ENCODE peak calls at places on chromosomes 12 and 14, in four cellular contexts. One of them, this sample, is unnamed. For H3K27me3 and H3K4me1, the result is how much of the 10 kb centered on the place peaks cover.

GRCh38 chr12:112916270-112916669 is 9.5 kb downstream of the OAS1 start:
- DNase-seq in left ventricle myocardium inferior: no peak
- DNase-seq in GM23338: no peak
- DNase-seq in heart left ventricle: no peak
- DNase-seq in this sample: no peak

GRCh38 chr12:130847097-130847496 is 8.0 kb upstream of the STX2 start:
- DNase-seq in left ventricle myocardium inferior: no peak
- DNase-seq in GM23338: no peak
- DNase-seq in heart left ventricle: no peak
- DNase-seq in this sample: no peak

GRCh38 chr12:64006211-64006610 is 161.7 kb downstream of the SRGAP1 start:
- DNase-seq in left ventricle myocardium inferior: no peak
- DNase-seq in GM23338: no peak
- DNase-seq in heart left ventricle: no peak
- DNase-seq in this sample: no peak

GRCh38 chr12:75779891-75780501 is 251.6 kb downstream of the PHLDA1 start:
- DNase-seq in left ventricle myocardium inferior: no peak
- DNase-seq in GM23338: no peak
- DNase-seq in heart left ventricle: no peak
- DNase-seq in this sample: no peak

GRCh38 chr14:61089126-61089750 is 108.2 kb downstream of the SLC38A6 start:
- DNase-seq in left ventricle myocardium inferior: no peak
- DNase-seq in GM23338: no peak
- DNase-seq in heart left ventricle: no peak
- DNase-seq in this sample: no peak

GRCh38 chr12:124750787-124751471 is 112.7 kb downstream of the SCARB1 start:
- DNase-seq in left ventricle myocardium inferior: no peak
- DNase-seq in GM23338: peak
- DNase-seq in heart left ventricle: no peak
- DNase-seq in this sample: no peak

GRCh38 chr12:24719293-24719721 is 229.6 kb downstream of the BCAT1 start:
- DNase-seq in left ventricle myocardium inferior: no peak
- DNase-seq in GM23338: no peak
- DNase-seq in heart left ventricle: no peak
- DNase-seq in this sample: no peak

GRCh38 chr14:53190938-53191337 is 37.8 kb upstream of the DDHD1 start:
- DNase-seq in left ventricle myocardium inferior: no peak
- DNase-seq in GM23338: no peak
- DNase-seq in heart left ventricle: no peak
- DNase-seq in this sample: no peak

GRCh38 chr12:124906606-124907261 is 7.7 kb downstream of the UBC start:
- DNase-seq in left ventricle myocardium inferior: peak
- DNase-seq in GM23338: peak
- DNase-seq in heart left ventricle: peak
- DNase-seq in this sample: peak

GRCh38 chr12:130438243-130438620 is 100.5 kb downstream of the PIWIL1 start:
- DNase-seq in left ventricle myocardium inferior: no peak
- DNase-seq in GM23338: no peak
- DNase-seq in heart left ventricle: no peak
- DNase-seq in this sample: no peak

GRCh38 chr12:107759410-107759809 is 1.5 kb downstream of the PRDM4 start:
- DNase-seq in left ventricle myocardium inferior: no peak
- DNase-seq in GM23338: no peak
- DNase-seq in heart left ventricle: no peak
- DNase-seq in this sample: peak

DNA sequence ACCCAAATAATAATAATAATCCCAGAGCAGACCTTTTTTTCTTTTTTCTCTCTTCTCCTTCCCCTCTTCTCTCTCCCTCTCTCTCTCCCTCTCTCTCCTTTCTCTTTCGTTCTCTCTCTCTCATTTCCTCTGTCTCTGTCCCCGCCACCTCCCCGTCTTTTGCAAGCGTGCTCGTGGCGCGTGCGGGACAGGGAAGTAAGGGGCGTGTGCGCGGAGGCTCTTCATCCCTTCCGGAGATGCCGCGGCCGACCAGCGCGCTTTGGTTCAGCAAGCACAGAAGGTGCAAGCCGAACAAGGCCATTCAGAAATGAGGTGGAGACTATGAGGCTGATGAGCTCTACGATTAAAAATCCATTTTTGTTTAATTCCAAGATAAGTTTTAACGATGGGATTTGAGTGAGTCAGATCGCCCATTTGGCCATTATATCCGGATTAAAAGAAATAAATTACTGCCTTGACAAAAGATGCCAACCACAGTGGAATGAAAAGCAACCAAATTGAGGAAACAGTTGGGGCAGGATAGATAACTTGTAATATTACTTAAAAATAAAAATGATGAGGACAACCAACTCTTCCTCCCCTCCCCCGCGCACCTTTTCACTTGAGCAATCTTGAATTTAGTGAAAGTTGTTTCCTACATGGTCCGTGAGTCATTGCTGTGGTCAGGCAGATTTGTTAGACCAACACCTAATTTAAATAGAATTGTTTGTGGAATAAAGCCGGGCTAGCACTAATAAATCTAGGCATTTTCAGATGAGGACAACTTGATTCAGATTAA is 1.2 kb upstream of the AMIGO2 start:
- DNase-seq in left ventricle myocardium inferior: peak
- DNase-seq in GM23338: peak
- DNase-seq in heart left ventricle: peak
- DNase-seq in this sample: peak
- H3K27me3 ChIP-seq in left ventricle myocardium inferior: under half
- H3K27me3 ChIP-seq in GM23338: under half
- H3K27me3 ChIP-seq in heart left ventricle: under half
- H3K27me3 ChIP-seq in this sample: under half

DNA sequence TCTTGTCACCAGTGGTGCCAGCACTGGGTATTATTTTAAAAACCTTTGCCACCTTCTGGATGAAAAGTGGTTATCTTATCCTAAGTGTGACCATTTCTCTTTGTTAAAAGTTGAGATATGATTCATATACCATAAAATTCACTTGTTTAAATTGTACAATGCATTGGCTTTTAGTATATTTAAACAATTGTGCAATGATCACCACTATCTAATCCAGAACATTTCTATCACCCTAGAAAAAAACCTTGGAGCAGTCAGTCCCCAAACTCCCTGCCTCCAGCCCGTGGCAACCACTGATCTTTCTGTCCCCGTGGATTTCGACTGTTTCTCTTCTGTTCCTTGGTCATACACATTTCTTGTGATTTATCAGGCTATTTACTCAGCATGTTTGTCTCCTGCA is 28.3 kb downstream of the SH2B3 start:
- DNase-seq in left ventricle myocardium inferior: no peak
- DNase-seq in GM23338: no peak
- DNase-seq in heart left ventricle: no peak
- DNase-seq in this sample: no peak
- H3K4me1 ChIP-seq in left ventricle myocardium inferior: half or more
- H3K4me1 ChIP-seq in GM23338: half or more
- H3K4me1 ChIP-seq in heart left ventricle: under half
- H3K4me1 ChIP-seq in this sample: half or more

DNA sequence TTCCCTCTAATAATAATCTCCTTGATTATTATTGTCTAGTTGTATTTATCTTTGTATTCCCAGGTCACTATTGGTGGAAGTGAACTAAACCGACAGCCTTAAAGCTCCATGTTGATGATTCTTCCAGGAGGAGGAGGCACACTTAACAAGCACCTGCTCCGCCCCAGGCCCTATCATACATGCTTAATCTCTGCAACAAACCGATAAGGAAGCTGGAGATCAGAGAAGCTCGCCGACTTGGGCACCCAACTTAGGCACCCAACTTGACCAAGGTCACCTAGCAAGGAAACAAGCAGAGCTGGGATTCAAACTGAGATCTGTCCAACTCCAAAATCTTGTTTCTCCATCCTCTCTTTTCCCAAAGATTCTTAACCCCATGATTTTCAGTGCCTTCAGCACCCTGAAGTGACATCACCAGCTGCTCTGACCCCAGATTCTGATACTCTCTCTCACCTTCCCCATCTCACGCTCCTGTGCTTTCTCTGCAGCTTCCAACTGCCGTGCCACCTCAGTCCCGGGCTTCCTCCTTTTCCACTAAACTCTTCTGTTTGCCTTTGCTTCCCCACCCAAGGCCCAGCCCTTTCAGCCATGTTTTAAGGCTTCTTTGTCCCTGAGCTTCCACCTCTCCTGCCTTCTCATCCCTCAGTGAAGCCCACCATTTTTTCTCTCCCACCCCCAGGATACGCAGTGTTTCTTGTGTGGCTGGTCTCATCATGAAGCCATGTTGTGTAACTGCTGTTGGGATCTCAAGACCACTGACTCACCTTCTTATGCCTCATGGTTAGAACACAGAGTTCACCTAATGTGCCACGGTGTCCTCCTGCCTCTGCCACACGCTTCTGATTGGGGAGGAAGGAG is 6.6 kb upstream of the KRT18 start:
- DNase-seq in left ventricle myocardium inferior: no peak
- DNase-seq in GM23338: no peak
- DNase-seq in heart left ventricle: no peak
- DNase-seq in this sample: no peak
- H3K4me3 ChIP-seq in left ventricle myocardium inferior: no peak
- H3K4me3 ChIP-seq in GM23338: no peak
- H3K4me3 ChIP-seq in heart left ventricle: no peak
- H3K4me3 ChIP-seq in this sample: no peak

DNA sequence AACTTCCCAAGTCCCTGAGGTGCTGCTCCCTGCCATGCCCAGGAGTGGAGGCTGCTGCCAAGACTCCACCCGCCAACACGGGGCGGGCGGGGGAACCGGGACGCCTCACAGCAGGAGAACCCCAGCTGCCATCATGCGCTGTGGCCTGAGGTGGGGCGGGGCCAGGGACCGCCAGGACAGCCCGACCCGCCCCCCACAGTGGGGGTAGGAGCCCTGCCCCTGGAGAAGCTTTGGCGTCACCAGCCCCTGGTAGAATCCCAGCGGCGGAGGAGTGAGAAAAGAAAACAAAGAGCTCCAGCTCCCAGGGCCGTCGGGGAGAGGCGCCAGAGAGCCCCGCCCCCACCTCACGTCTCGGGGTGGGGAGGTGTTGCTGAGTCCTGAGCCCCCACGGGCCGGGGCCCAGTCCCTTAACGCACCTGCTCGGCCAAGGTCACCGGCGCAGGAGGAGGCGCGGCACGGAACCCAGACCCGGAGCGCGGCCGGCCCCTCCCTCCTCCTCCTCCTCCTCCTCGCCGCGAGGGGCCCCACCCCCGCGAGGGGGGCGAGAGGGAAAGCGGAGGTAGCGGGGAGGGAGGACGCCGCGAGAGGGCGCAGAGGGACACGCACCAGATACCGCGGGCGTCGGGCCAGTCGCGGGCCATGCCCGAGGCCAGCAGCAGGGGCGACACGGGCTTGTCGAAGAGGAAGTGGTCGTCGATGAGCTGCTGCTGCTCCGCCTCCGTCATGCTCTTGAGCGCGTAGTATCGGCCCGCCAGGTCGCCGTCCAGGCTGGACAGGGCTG is 1.8 kb downstream of the CKB start:
- DNase-seq in left ventricle myocardium inferior: peak
- DNase-seq in GM23338: peak
- DNase-seq in heart left ventricle: peak
- DNase-seq in this sample: peak
- H3K27me3 ChIP-seq in left ventricle myocardium inferior: under half
- H3K27me3 ChIP-seq in GM23338: under half
- H3K27me3 ChIP-seq in heart left ventricle: under half
- H3K27me3 ChIP-seq in this sample: under half

GRCh38 chr14:91327661-91328312 is 83.3 kb upstream of the GPR68 start:
- DNase-seq in left ventricle myocardium inferior: no peak
- DNase-seq in GM23338: no peak
- DNase-seq in heart left ventricle: no peak
- DNase-seq in this sample: no peak

GRCh38 chr14:91328313-91329050 is 84.0 kb upstream of the GPR68 start:
- DNase-seq in left ventricle myocardium inferior: no peak
- DNase-seq in GM23338: no peak
- DNase-seq in heart left ventricle: no peak
- DNase-seq in this sample: no peak

GRCh38 chr14:91330846-91331245 is 86.3 kb upstream of the GPR68 start:
- DNase-seq in left ventricle myocardium inferior: no peak
- DNase-seq in GM23338: no peak
- DNase-seq in heart left ventricle: no peak
- DNase-seq in this sample: no peak

GRCh38 chr14:91330111-91330696 is 85.7 kb upstream of the GPR68 start:
- DNase-seq in left ventricle myocardium inferior: no peak
- DNase-seq in GM23338: no peak
- DNase-seq in heart left ventricle: peak
- DNase-seq in this sample: no peak

DNA sequence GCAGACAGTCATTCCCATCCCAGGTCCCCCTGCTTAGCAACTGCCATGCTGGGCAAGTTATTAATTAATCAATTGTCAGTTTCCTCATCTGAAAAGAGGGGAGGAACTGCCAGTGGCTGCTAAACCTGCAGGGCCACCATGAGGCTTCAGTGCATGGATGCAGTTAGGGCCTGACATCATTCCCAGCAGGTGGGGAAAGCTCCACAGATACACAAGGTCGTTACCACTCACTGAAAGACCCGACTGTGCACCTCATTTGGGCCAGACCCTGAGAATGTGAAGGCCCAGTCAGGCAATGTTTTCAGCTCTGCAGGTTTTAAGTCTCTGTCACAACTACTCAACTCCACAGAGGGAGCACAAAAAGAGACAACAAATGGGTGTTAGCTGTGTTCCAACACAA is 85.1 kb upstream of the GPR68 start:
- DNase-seq in left ventricle myocardium inferior: no peak
- DNase-seq in GM23338: no peak
- DNase-seq in heart left ventricle: no peak
- DNase-seq in this sample: no peak
- H3K4me1 ChIP-seq in left ventricle myocardium inferior: half or more
- H3K4me1 ChIP-seq in GM23338: under half
- H3K4me1 ChIP-seq in heart left ventricle: under half
- H3K4me1 ChIP-seq in this sample: half or more